ENCODE peak calls at places on chromosomes 16 and 17, in six cellular contexts. O, D, W, Y, T and E are unnamed samples.

GRCh38 chr16:28140788-28141618 is 70.8 kb downstream of the XPO6 start:
- DNase-seq in O (no peak), D (no peak), W (peak), Y (no peak), T (peak), E (peak)

GRCh38 chr16:22035094-22035675 is 27.3 kb downstream of the MOSMO start:
- DNase-seq in O (no peak), D (no peak), W (no peak), Y (no peak), T (no peak), E (no peak)

GRCh38 chr16:52572656-52573055 is 25.7 kb upstream of the TOX3 start:
- DNase-seq in O (no peak), D (no peak), W (no peak), Y (no peak), T (no peak), E (no peak)

GRCh38 chr16:72664480-72665408 is 383.2 kb downstream of the ZFHX3 start:
- DNase-seq in O (peak), D (peak), W (peak), Y (peak), T (peak), E (peak)

GRCh38 chr16:6602401-6602800 is 730.2 kb upstream of the RBFOX1 start:
- DNase-seq in O (no peak), D (no peak), W (no peak), Y (no peak), T (no peak), E (no peak)

GRCh38 chr16:58820359-58820758 is 86.2 kb upstream of the GOT2 start:
- DNase-seq in O (no peak), D (no peak), W (no peak), Y (no peak), T (no peak), E (no peak)

GRCh38 chr17:34156741-34157589 is 98.1 kb upstream of the CCL2 start:
- DNase-seq in O (peak), D (no peak), W (no peak), Y (no peak), T (no peak), E (no peak)

GRCh38 chr17:43753488-43754129 is 5.0 kb downstream of the SOST start:
- DNase-seq in O (no peak), D (peak), W (no peak), Y (no peak), T (peak), E (peak)

GRCh38 chr17:5706835-5707234 is 122.5 kb upstream of the NLRP1 start:
- DNase-seq in O (peak), D (peak), W (peak), Y (peak), T (peak), E (peak)

GRCh38 chr16:71358464-71359031 is at the start of gene CALB2:
- DNase-seq in O (peak), D (peak), W (peak), Y (peak), T (peak), E (peak)

GRCh38 chr16:58031016-58031800 is 5.7 kb downstream of the MMP15 start:
- DNase-seq in O (no peak), D (no peak), W (no peak), Y (no peak), T (no peak), E (no peak)